ENCODE peak calls at places on chromosomes 7 and 10, in five cellular contexts. S, Q, X, B and T are unnamed samples.

GRCh38 chr7:73703985-73704639 is 15.4 kb downstream of the STX1A start:
- DNase-seq in S (no peak), Q (peak), X (no peak), B (peak), T (peak)

GRCh38 chr10:45181483-45181882 is 133.9 kb downstream of the OR13A1 start:
- DNase-seq in S (no peak), Q (no peak), X (no peak), B (no peak), T (no peak)

GRCh38 chr10:110200518-110200917 is 6.9 kb upstream of the MXI1 start:
- DNase-seq in S (no peak), Q (no peak), X (no peak), B (no peak), T (peak)

GRCh38 chr7:79636849-79637248 is 183.4 kb upstream of the MAGI2 start:
- DNase-seq in S (no peak), Q (no peak), X (no peak), B (no peak), T (no peak)

GRCh38 chr10:122013311-122013780 is 24.4 kb downstream of the TACC2 start:
- DNase-seq in S (no peak), Q (no peak), X (no peak), B (peak), T (no peak)

GRCh38 chr7:130732980-130733865 is 784 bp downstream of the KLF14 start:
- DNase-seq in S (peak), Q (peak), X (no peak), B (peak), T (peak)

GRCh38 chr7:43878867-43879266 is 9.6 kb upstream of the MRPS24 start:
- DNase-seq in S (no peak), Q (no peak), X (no peak), B (no peak), T (no peak)

GRCh38 chr10:113199459-113199858 is 249.4 kb downstream of the TCF7L2 start:
- DNase-seq in S (no peak), Q (no peak), X (peak), B (no peak), T (peak)

GRCh38 chr10:335151-335800 is 200.0 kb downstream of the ZMYND11 start:
- DNase-seq in S (no peak), Q (no peak), X (no peak), B (no peak), T (peak)

GRCh38 chr7:100152404-100152803 is 3.7 kb downstream of the LAMTOR4 start:
- DNase-seq in S (no peak), Q (no peak), X (no peak), B (no peak), T (no peak)

GRCh38 chr7:111796671-111797070 is 234.4 kb upstream of the IMMP2L start:
- DNase-seq in S (no peak), Q (no peak), X (no peak), B (no peak), T (peak)

GRCh38 chr10:52779541-52780390 is 7.2 kb upstream of the MBL2 start:
- DNase-seq in S (no peak), Q (peak), X (peak), B (peak), T (peak)

GRCh38 chr10:102814873-102815661 is 22.1 kb downstream of the CYP17A1 start:
- DNase-seq in S (peak), Q (no peak), X (no peak), B (peak), T (peak)

GRCh38 chr7:2141656-2142055 is 91.1 kb downstream of the MAD1L1 start:
- DNase-seq in S (no peak), Q (no peak), X (no peak), B (no peak), T (no peak)

GRCh38 chr7:112157072-112157471 is 49.1 kb downstream of the DOCK4 start:
- DNase-seq in S (no peak), Q (no peak), X (no peak), B (no peak), T (peak)

GRCh38 chr7:102431617-102432298 is 1.6 kb upstream of the ORAI2 start:
- DNase-seq in S (peak), Q (peak), X (no peak), B (no peak), T (peak)

GRCh38 chr7:155991470-155991869 is 179.2 kb upstream of the SHH start:
- DNase-seq in S (no peak), Q (no peak), X (no peak), B (no peak), T (no peak)

GRCh38 chr10:82497451-82497850 is 622.5 kb downstream of the NRG3 start:
- DNase-seq in S (no peak), Q (no peak), X (no peak), B (no peak), T (no peak)

GRCh38 chr7:155198206-155198892 is 99.3 kb upstream of the INSIG1 start:
- DNase-seq in S (no peak), Q (no peak), X (no peak), B (no peak), T (no peak)

GRCh38 chr7:45881759-45882464 is 6.4 kb upstream of the IGFBP1 start:
- DNase-seq in S (no peak), Q (no peak), X (peak), B (no peak), T (peak)

GRCh38 chr7:99234185-99234584 is 26.3 kb upstream of the KPNA7 start:
- DNase-seq in S (no peak), Q (no peak), X (no peak), B (no peak), T (no peak)

GRCh38 chr7:150471886-150472285 is 21.5 kb downstream of the GIMAP8 start:
- DNase-seq in S (no peak), Q (no peak), X (no peak), B (no peak), T (no peak)

GRCh38 chr7:54392935-54393334 is 149.2 kb upstream of the VSTM2A start:
- DNase-seq in S (no peak), Q (no peak), X (no peak), B (no peak), T (no peak)

GRCh38 chr10:72084094-72084459 is 4.3 kb downstream of the SPOCK2 start:
- DNase-seq in S (no peak), Q (no peak), X (no peak), B (peak), T (no peak)

GRCh38 chr10:89274928-89275327 is 23.4 kb upstream of the LIPA start:
- DNase-seq in S (no peak), Q (no peak), X (no peak), B (no peak), T (peak)

GRCh38 chr10:21926949-21927348 is 76.6 kb downstream of the DNAJC1 start:
- DNase-seq in S (no peak), Q (no peak), X (peak), B (no peak), T (peak)

GRCh38 chr10:86955501-86956194 is 1.8 kb downstream of the MMRN2 start:
- DNase-seq in S (no peak), Q (no peak), X (no peak), B (no peak), T (no peak)

GRCh38 chr7:69811682-69812344 is 213.5 kb downstream of the AUTS2 start:
- DNase-seq in S (no peak), Q (no peak), X (no peak), B (no peak), T (no peak)

GRCh38 chr10:24104895-24105294 is 104.0 kb upstream of the KIAA1217 start:
- DNase-seq in S (no peak), Q (no peak), X (no peak), B (no peak), T (no peak)
- H3K4me3 ChIP-seq in S (no peak), Q (no peak), X (no peak), B (no peak), T (no peak)

DNA sequence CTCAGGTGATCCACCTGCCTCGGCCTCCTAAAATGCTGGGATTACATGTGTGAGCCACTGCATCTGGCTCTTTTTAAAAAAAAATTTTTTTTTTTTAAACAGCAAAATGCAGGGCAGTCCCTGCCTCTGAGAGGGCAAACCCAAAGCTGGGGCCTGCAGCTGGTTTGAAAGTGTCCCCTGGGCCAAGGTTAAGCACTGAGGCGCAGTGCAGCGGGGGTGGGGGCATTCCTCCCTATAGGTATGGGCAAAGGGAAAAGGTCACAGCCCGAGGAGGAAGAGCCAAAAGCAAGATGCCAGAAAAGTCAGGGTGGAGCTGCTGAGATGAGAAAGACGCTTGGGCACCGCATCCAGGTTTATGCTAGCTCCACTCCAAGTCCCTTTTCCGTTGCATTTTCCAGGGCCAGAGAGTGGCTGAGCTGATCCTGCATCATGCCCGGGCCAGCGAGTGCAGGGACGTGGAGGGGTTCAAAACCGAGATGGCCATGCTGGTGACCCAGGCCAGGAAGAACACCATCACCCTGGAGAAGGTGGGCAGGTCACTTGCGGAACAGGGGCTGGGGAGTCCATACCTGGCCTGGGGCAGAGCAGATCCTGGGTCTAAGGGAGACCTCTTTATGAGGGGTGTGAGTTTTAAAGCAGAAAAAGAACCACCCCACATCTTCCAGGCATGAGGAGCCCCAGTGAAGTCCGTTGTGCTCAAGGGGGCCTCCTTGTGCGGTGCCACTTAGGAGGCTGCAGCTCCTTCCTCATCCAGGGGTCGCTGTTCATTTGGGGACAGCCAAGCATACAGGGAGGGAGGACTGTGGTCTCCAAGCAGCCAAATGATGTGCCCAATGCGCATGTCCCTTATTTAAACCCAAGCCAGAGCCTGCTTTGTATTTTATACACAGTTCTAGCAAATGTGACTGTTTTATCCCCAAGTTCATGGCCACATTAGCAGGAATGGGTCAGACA is 7.0 kb upstream of the NDUFB2 start:
- DNase-seq in S (no peak), Q (no peak), X (no peak), B (no peak), T (no peak)
- TF ChIP-seq CTCF in S (no peak), Q (no peak), X (no peak), B (no peak), T (no peak)

DNA sequence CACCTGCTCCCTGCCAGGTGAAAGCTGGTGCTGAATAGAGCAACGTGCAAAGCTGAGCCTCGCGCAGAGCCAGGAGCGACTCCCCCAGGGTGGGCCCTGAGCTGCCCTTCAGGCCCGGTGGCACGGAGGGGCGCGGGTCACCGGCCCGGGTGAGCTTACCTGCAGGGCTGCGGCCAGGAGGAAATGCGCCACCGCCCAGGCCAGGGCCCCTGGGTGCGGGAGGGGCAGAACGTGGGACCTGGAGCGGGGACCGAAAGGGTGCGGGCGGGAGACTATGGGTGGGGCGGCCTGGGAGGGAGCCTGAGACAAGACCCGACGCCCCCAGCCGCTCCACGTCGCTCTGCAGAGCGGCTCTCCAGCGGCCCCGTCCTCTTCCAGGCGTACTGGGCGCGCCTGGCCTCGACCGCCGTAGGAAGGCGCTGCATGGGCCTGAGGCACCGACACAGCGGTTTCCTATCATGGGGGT is 122.1 kb downstream of the BTAF1 start:
- DNase-seq in S (no peak), Q (no peak), X (no peak), B (no peak), T (no peak)
- H3K4me3 ChIP-seq in S (no peak), Q (no peak), X (no peak), B (no peak), T (no peak)

GRCh38 chr10:69961168-69961863 is 91.3 kb upstream of the MACROH2A2 start:
- DNase-seq in S (no peak), Q (no peak), X (no peak), B (peak), T (no peak)
- TF ChIP-seq CTCF in S (no peak), Q (peak), X (peak), B (no peak), T (peak)

DNA sequence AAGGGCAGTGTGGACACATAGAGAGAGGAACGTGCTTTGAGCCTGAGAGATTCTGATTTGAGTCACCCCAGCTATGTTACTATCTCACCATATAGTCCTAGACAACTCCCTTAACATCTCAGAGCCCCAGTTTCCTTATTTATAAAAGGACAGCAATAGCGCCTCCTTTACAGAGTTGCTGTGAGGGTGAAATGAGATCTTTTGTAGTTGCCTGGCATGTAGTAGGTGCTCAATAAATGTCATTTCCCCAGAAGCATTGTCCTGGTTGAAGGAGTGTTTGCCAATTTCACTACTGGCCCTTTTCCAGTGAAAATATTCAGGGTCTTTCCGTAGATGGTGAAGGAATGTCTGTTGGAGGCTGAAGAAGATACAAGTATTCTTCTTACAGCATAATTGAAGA is 51.3 kb upstream of the FAM180A start:
- DNase-seq in S (no peak), Q (no peak), X (no peak), B (no peak), T (no peak)
- H3K4me3 ChIP-seq in S (no peak), Q (no peak), X (no peak), B (no peak), T (no peak)

GRCh38 chr10:24462889-24463552 is 254.1 kb downstream of the KIAA1217 start:
- DNase-seq in S (no peak), Q (no peak), X (no peak), B (no peak), T (no peak)
- TF ChIP-seq CTCF in S (no peak), Q (peak), X (peak), B (no peak), T (no peak)

GRCh38 chr7:83469491-83469890 is 179.4 kb downstream of the SEMA3E start:
- DNase-seq in S (no peak), Q (no peak), X (no peak), B (no peak), T (no peak)

GRCh38 chr7:83472376-83472775 is 176.6 kb downstream of the SEMA3E start:
- DNase-seq in S (no peak), Q (no peak), X (no peak), B (no peak), T (no peak)

GRCh38 chr7:83478601-83479000 is 170.3 kb downstream of the SEMA3E start:
- DNase-seq in S (no peak), Q (no peak), X (no peak), B (no peak), T (no peak)

GRCh38 chr7:83476501-83476900 is 172.4 kb downstream of the SEMA3E start:
- DNase-seq in S (peak), Q (no peak), X (no peak), B (no peak), T (no peak)

DNA sequence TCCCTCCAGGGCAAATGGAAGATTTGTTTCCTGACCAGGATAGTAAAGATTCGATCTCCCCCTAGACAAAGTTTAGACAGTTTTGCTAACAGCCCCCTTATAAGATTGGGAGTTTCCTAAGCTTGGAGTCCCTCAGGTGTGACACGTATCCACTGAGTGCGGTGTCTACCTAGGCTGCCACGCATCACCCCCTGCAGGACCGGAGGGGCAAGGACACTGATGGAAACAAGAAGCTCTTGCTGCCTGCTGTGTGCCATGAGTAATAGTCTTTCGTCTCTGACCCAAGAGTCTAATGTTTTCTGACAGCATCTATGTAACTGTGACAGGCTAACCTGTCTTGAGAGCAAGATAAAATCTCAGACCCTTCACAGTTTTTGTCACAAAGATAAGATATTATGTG is 173.5 kb downstream of the SEMA3E start:
- DNase-seq in S (no peak), Q (peak), X (no peak), B (no peak), T (no peak)
- H3K4me3 ChIP-seq in S (no peak), Q (no peak), X (no peak), B (no peak), T (no peak)

GRCh38 chr10:62554632-62555199 is 180.5 kb downstream of the ZNF365 start:
- DNase-seq in S (no peak), Q (peak), X (no peak), B (no peak), T (peak)
- TF ChIP-seq CTCF in S (no peak), Q (peak), X (peak), B (no peak), T (peak)

GRCh38 chr7:81776159-81776558 is 6.3 kb upstream of the HGF start:
- DNase-seq in S (no peak), Q (no peak), X (no peak), B (no peak), T (no peak)

GRCh38 chr7:81774496-81774895 is 4.6 kb upstream of the HGF start:
- DNase-seq in S (no peak), Q (no peak), X (no peak), B (no peak), T (peak)

GRCh38 chr7:81775560-81775959 is 5.7 kb upstream of the HGF start:
- DNase-seq in S (no peak), Q (no peak), X (no peak), B (no peak), T (no peak)

GRCh38 chr7:81780914-81781693 is 11.3 kb upstream of the HGF start:
- DNase-seq in S (no peak), Q (no peak), X (no peak), B (no peak), T (no peak)

DNA sequence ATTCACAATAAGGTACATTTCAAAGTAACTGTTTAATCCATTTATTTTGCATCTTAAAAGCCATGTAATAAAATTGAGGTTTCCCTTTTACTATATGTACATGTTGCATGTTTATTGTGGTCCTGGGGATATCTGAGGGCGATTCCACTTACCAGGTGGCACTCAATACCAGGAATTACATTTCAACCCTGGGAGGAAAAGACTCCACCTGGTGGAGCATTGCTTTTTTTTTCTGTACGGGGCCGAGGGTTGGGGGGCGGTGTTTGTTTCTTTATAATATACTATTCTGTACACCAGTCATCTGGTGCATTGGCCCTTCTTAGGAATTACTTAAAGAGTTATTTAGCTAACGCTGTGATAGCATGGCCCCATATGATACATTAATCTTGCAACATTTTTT is 7.1 kb upstream of the HGF start:
- DNase-seq in S (no peak), Q (no peak), X (no peak), B (no peak), T (no peak)
- H3K4me3 ChIP-seq in S (no peak), Q (no peak), X (no peak), B (no peak), T (no peak)